ENCODE peak calls at places on chromosomes 2 and 18, in nine cellular contexts. F, K, W, U, S, H, P, O and C are unnamed samples.

GRCh38 chr2:199602271-199602895 is 144.6 kb upstream of the SATB2 start:
- DNase-seq in F (no peak), O (no peak), W (no peak), P (peak; percentile 19), K (no peak), S (peak; percentile 61), H (peak; percentile 31), U (no peak), C (no peak)

GRCh38 chr2:84022810-84023431 is 436.2 kb downstream of the SUCLG1 start:
- DNase-seq in O (no peak), F (no peak), H (peak; percentile 40), K (no peak), W (peak; percentile 55), P (peak; percentile 40), S (peak; percentile 9), U (peak; percentile 4), C (no peak)

GRCh38 chr18:73461780-73462059 is 593.9 kb upstream of the NETO1 start:
- DNase-seq in K (no peak), W (peak; percentile 7), U (peak; percentile 23), S (no peak), H (no peak), P (peak; percentile 26), O (no peak), F (no peak), C (no peak)

GRCh38 chr2:83528746-83529145 is 930.3 kb downstream of the SUCLG1 start:
- DNase-seq in P (no peak), K (no peak), F (no peak), U (no peak), H (no peak), S (no peak), W (no peak), O (no peak), C (no peak)

GRCh38 chr2:61534926-61535325 is 3.2 kb downstream of the XPO1 start:
- DNase-seq in F (no peak), P (no peak), O (no peak), S (no peak), K (no peak), W (no peak), U (no peak), H (no peak), C (no peak)

GRCh38 chr2:235492850-235493344 is 946 bp upstream of the AGAP1 start:
- DNase-seq in O (no peak), U (no peak), P (peak; percentile 13), H (no peak), S (no peak), W (peak; percentile 22), K (peak; percentile 59), F (no peak), C (no peak)

GRCh38 chr18:22018366-22018765 is 151.0 kb upstream of the GATA6 start:
- DNase-seq in K (no peak), P (no peak), S (no peak), W (no peak), F (no peak), O (no peak), U (no peak), H (no peak), C (no peak)

GRCh38 chr18:32441536-32441935 is 29.1 kb downstream of the GAREM1 start:
- DNase-seq in F (no peak), O (peak; percentile 34), H (no peak), P (no peak), K (no peak), W (no peak), S (no peak), U (peak; percentile 62), C (peak; percentile 6)

GRCh38 chr2:232533944-232534710 is 5.4 kb upstream of the CHRNG start:
- DNase-seq in S (no peak), O (no peak), F (no peak), P (no peak), H (no peak), K (peak; percentile 40), U (no peak), W (no peak), C (no peak)

GRCh38 chr2:108297436-108298141 is 8.9 kb downstream of the SULT1C2 start:
- DNase-seq in K (no peak), P (peak; percentile 92), S (peak; percentile 79), O (no peak), F (no peak), H (no peak), U (peak; percentile 74), W (peak; percentile 61), C (no peak)

GRCh38 chr2:99821572-99822369 is 320.6 kb downstream of the AFF3 start:
- DNase-seq in H (peak; percentile 82), P (peak; percentile 86), O (no peak), W (peak; percentile 51), U (peak; percentile 90), S (peak; percentile 44), K (no peak), F (no peak), C (no peak)

GRCh38 chr2:42342061-42342794 is 18.8 kb downstream of the COX7A2L start:
- DNase-seq in H (peak; percentile 63), W (peak; percentile 93), K (no peak), S (peak; percentile 80), U (peak; percentile 89), P (peak; percentile 95), O (no peak), F (no peak), C (peak; percentile 91)

GRCh38 chr2:75074708-75075107 is 116.3 kb downstream of the POLE4 start:
- DNase-seq in H (no peak), P (no peak), K (no peak), W (no peak), S (no peak), U (no peak), F (no peak), O (no peak), C (no peak)

GRCh38 chr2:4221845-4222244 is 518.5 kb downstream of the DCDC2C start:
- DNase-seq in O (no peak), S (no peak), U (no peak), P (no peak), W (no peak), K (no peak), F (no peak), H (no peak), C (no peak)

GRCh38 chr2:76749858-76750257 is 772.3 kb downstream of the LRRTM4 start:
- DNase-seq in U (no peak), F (peak; percentile 30), P (no peak), K (no peak), H (no peak), O (no peak), W (no peak), S (no peak), C (no peak)

GRCh38 chr2:1209761-1210160 is 203.5 kb upstream of the TPO start:
- DNase-seq in S (no peak), K (no peak), P (no peak), O (no peak), U (no peak), F (no peak), W (no peak), H (no peak), C (no peak)

GRCh38 chr2:230902180-230902899 is 22.7 kb downstream of the GPR55 start:
- DNase-seq in W (peak; percentile 63), U (peak; percentile 24), H (peak; percentile 29), F (no peak), S (peak; percentile 67), O (no peak), P (peak; percentile 60), K (no peak), C (peak; percentile 59)

GRCh38 chr2:180947208-180947689 is 33.2 kb upstream of the UBE2E3 start:
- DNase-seq in S (no peak), O (no peak), K (no peak), U (no peak), P (no peak), H (no peak), W (no peak), F (no peak), C (no peak)

GRCh38 chr2:69436594-69436936 is 670 bp downstream of the NFU1 start:
- DNase-seq in W (no peak), P (no peak), S (no peak), H (no peak), K (no peak), U (no peak), F (no peak), O (no peak), C (no peak)

GRCh38 chr2:96324716-96325037 is 440 bp upstream of the ITPRIPL1 start:
- DNase-seq in W (no peak), U (no peak), O (no peak), S (no peak), H (no peak), K (no peak), P (no peak), F (peak; percentile 34), C (no peak)

GRCh38 chr18:11976882-11977281 is 4.4 kb upstream of the IMPA2 start:
- DNase-seq in P (peak; percentile 36), O (no peak), K (no peak), S (no peak), F (no peak), U (no peak), H (peak; percentile 60), W (peak; percentile 67), C (peak; percentile 34)

GRCh38 chr2:161010503-161010902 is 149.7 kb upstream of the TANK start:
- DNase-seq in U (no peak), O (no peak), S (no peak), K (no peak), F (no peak), W (no peak), P (no peak), H (no peak), C (no peak)

GRCh38 chr18:56210466-56210865 is 427.9 kb downstream of the TXNL1 start:
- DNase-seq in F (no peak), W (no peak), P (no peak), O (no peak), H (no peak), U (no peak), K (no peak), S (no peak), C (no peak)

GRCh38 chr2:145350011-145350410 is 830.1 kb upstream of the ZEB2 start:
- DNase-seq in H (no peak), W (peak; percentile 70), K (no peak), P (peak; percentile 68), O (no peak), F (no peak), U (peak; percentile 80), S (no peak), C (peak; percentile 60)

GRCh38 chr2:85194780-85195480 is 61.7 kb downstream of the TCF7L1 start:
- DNase-seq in P (no peak), K (no peak), O (no peak), H (no peak), S (no peak), W (no peak), F (no peak), U (no peak), C (no peak)

GRCh38 chr2:54503192-54503591 is 47.1 kb downstream of the SPTBN1 start:
- DNase-seq in S (no peak), F (no peak), U (no peak), O (no peak), H (peak; percentile 13), K (no peak), P (peak; percentile 37), W (no peak), C (no peak)

GRCh38 chr2:21014364-21015280 is 29.3 kb downstream of the APOB start:
- DNase-seq in F (no peak), K (no peak), O (no peak), H (no peak), U (no peak), W (no peak), P (no peak), S (no peak), C (no peak)

GRCh38 chr2:239328306-239329191 is 72.3 kb downstream of the HDAC4 start:
- DNase-seq in P (no peak), U (peak; percentile 93), W (peak; percentile 95), K (peak; percentile 92), S (no peak), F (no peak), O (no peak), H (no peak), C (peak; percentile 97)

GRCh38 chr2:20593072-20594034 is 57.5 kb downstream of the HS1BP3 start:
- DNase-seq in O (peak; percentile 88), P (peak; percentile 91), W (no peak), H (peak; percentile 93), S (peak; percentile 76), U (peak; percentile 91), F (no peak), K (peak; percentile 62), C (peak; percentile 70)

GRCh38 chr18:48913201-48913600 is 37.6 kb downstream of the SMAD7 start:
- DNase-seq in K (no peak), F (no peak), S (no peak), P (no peak), H (no peak), U (no peak), O (no peak), W (no peak), C (no peak)

GRCh38 chr18:32373995-32374394 is 96.7 kb downstream of the GAREM1 start:
- DNase-seq in S (no peak), U (peak; percentile 47), O (no peak), F (no peak), W (no peak), K (no peak), P (no peak), H (peak; percentile 62), C (no peak)